ENCODE peak calls at places on chromosomes 11 and 22, in five cellular contexts. A is K562, P is testis, H is body of pancreas, U is prostate gland. K is an unnamed sample. For H3K4me1, the result is how much of the 10 kb centered on the place peaks cover.

GRCh38 chr11:72378704-72379383 is 55.5 kb downstream of the CLPB start:
- DNase-seq in H (no peak), A (no peak), U (no peak), P (peak), K (peak)

GRCh38 chr22:35037089-35037488 is 28.9 kb upstream of the ISX start:
- DNase-seq in P (no peak), A (peak), U (no peak), H (no peak), K (no peak)

GRCh38 chr11:116193321-116194114 is 579.3 kb downstream of the BUD13 start:
- DNase-seq in U (peak), H (peak), A (no peak), P (peak), K (no peak)

GRCh38 chr11:74449369-74449931 is 17.9 kb downstream of the KCNE3 start:
- DNase-seq in U (peak), A (peak), P (peak), H (peak), K (no peak)

GRCh38 chr22:44383071-44383575 is 70.4 kb upstream of the SHISAL1 start:
- DNase-seq in A (no peak), U (no peak), P (no peak), H (no peak), K (no peak)

GRCh38 chr11:119772581-119772980 is 43.6 kb upstream of the NECTIN1 start:
- DNase-seq in U (no peak), P (no peak), A (no peak), H (no peak), K (no peak)

GRCh38 chr11:119629834-119630624 is 99.0 kb downstream of the NECTIN1 start:
- DNase-seq in P (no peak), A (no peak), U (no peak), H (no peak), K (no peak)

GRCh38 chr22:45216133-45217003 is 24.3 kb downstream of the KIAA0930 start:
- DNase-seq in U (no peak), H (peak), A (peak), P (no peak), K (no peak)

GRCh38 chr11:129852125-129852740 is 36.6 kb downstream of the TMEM45B start:
- DNase-seq in A (no peak), H (no peak), U (no peak), P (no peak), K (no peak)

GRCh38 chr11:105937738-105938137 is 84.3 kb downstream of the MSANTD4 start:
- DNase-seq in U (no peak), H (no peak), A (no peak), P (no peak), K (no peak)

GRCh38 chr11:47523491-47524199 is 29.3 kb downstream of the CELF1 start:
- DNase-seq in U (no peak), A (peak), P (peak), H (no peak), K (no peak)

GRCh38 chr11:66904981-66905521 is 48.2 kb downstream of the LRFN4 start:
- DNase-seq in P (no peak), H (no peak), A (no peak), U (no peak), K (no peak)

GRCh38 chr11:45857834-45858492 is 10.7 kb downstream of the CRY2 start:
- DNase-seq in A (no peak), U (no peak), H (peak), P (peak), K (no peak)

GRCh38 chr22:49103314-49104052 is 724.2 kb downstream of the BRD1 start:
- DNase-seq in H (no peak), A (no peak), U (no peak), P (no peak), K (no peak)

GRCh38 chr11:115132829-115133228 is 371.4 kb downstream of the CADM1 start:
- DNase-seq in P (peak), H (no peak), A (peak), U (no peak), K (no peak)

GRCh38 chr22:49807780-49808708 is 19.6 kb downstream of the BRD1 start:
- DNase-seq in A (peak), H (no peak), P (no peak), U (no peak), K (no peak)

GRCh38 chr11:76221365-76221764 is 15.1 kb upstream of the WNT11 start:
- DNase-seq in A (no peak), P (no peak), H (no peak), U (no peak), K (no peak)

GRCh38 chr11:104073950-104074349 is 37.5 kb downstream of the DDI1 start:
- DNase-seq in A (peak), U (no peak), H (no peak), P (no peak), K (no peak)

GRCh38 chr11:69643646-69644045 is 2.7 kb downstream of the CCND1 start:
- DNase-seq in P (no peak), H (no peak), U (no peak), A (no peak), K (no peak)

GRCh38 chr11:14500181-14500651 is 605 bp upstream of the COPB1 start:
- DNase-seq in U (peak), A (peak), H (peak), P (peak), K (no peak)

GRCh38 chr11:14376920-14377319 is 17.9 kb upstream of the RRAS2 start:
- DNase-seq in P (no peak), U (no peak), A (no peak), H (no peak), K (no peak)

GRCh38 chr11:130612291-130612802 is 163.9 kb downstream of the ADAMTS15 start:
- DNase-seq in H (no peak), A (no peak), U (no peak), P (no peak), K (no peak)

GRCh38 chr11:65574147-65574962 is 1.5 kb upstream of the EHBP1L1 start:
- DNase-seq in A (peak), H (peak), U (peak), P (peak), K (peak)

GRCh38 chr11:67400942-67401494 is 640 bp downstream of the PPP1CA start:
- DNase-seq in P (no peak), A (no peak), H (no peak), U (no peak), K (no peak)

GRCh38 chr22:42316988-42317387 is 46.5 kb upstream of the TCF20 start:
- DNase-seq in H (no peak), A (peak), U (peak), P (no peak), K (no peak)

GRCh38 chr11:18527512-18527911 is 770 bp upstream of the TSG101 start:
- DNase-seq in H (no peak), U (no peak), A (peak), P (no peak), K (no peak)

GRCh38 chr22:37187891-37188761 is at the start of gene C1QTNF6:
- DNase-seq in P (no peak), U (no peak), H (no peak), A (no peak), K (no peak)

GRCh38 chr22:37189011-37189466 is 992 bp upstream of the C1QTNF6 start:
- DNase-seq in P (no peak), U (no peak), H (no peak), A (no peak), K (no peak)

GRCh38 chr22:37186997-37187522 is 987 bp downstream of the C1QTNF6 start:
- DNase-seq in U (no peak), P (no peak), H (no peak), A (no peak), K (no peak)

GRCh38 chr22:37186228-37186996 is 1.6 kb downstream of the C1QTNF6 start:
- DNase-seq in U (no peak), H (no peak), P (no peak), A (peak), K (no peak)

GRCh38 chr22:37187552-37187890 is 526 bp downstream of the C1QTNF6 start:
- DNase-seq in P (no peak), A (no peak), U (no peak), H (no peak), K (no peak)
- H3K27ac ChIP-seq in P (peak), A (no peak), U (peak), H (peak), K (peak)

GRCh38 chr22:20205964-20206708 is 55.3 kb upstream of the CCDC188 start:
- DNase-seq in P (peak), U (peak), A (peak), H (peak), K (no peak)
- TF ChIP-seq POLR2A in P (no peak), U (peak), A (peak), H (peak), K (no peak)

GRCh38 chr11:1307998-1308744 is 1.3 kb downstream of the TOLLIP start:
- DNase-seq in A (no peak), U (no peak), H (peak), P (peak), K (no peak)
- H3K4me1 ChIP-seq in A (under half), U (under half), H (half or more), P (under half), K (half or more)

DNA sequence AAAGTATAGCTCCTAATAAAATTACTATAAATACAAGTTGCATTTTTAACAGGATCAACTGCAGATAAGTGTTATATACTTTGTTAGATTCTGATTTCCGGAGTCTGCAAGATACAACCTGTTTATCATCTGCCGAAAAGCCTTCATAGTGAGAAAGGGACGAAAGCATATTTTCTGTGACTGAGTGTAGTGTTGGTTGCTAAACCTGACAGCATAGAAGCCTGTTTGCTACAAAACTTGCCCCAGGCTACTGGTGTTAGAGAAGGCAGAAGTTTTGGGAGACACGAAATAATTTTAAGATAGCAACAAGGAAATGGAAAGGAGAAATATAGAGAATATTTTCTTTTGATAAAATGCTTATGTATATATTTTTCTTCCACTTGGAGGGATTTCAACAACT is 243.5 kb upstream of the NARS2 start:
- DNase-seq in H (no peak), A (no peak), U (no peak), P (no peak), K (no peak)
- H3K27ac ChIP-seq in H (no peak), A (no peak), U (no peak), P (no peak), K (no peak)